ENCODE peak calls at places on chromosomes 16 and 17, in ten cellular contexts. T is esophagus squamous epithelium, Y is heart left ventricle, P is stomach, U is IMR-90, B is tibial nerve, N is spleen, O is suprapubic skin, V is body of pancreas, Q is ovary. F is an unnamed sample. For H3K36me3, the result is how much of the 10 kb centered on the place peaks cover.

GRCh38 chr16:12502671-12503070 is 301.0 kb downstream of the CPPED1 start:
- DNase-seq in O (no peak), V (no peak), T (no peak), P (no peak), Q (no peak), N (no peak), B (no peak), U (no peak), Y (no peak), F (no peak)

GRCh38 chr16:57539072-57539796 is 2.9 kb upstream of the CCDC102A start:
- DNase-seq in V (no peak), Q (no peak), Y (no peak), T (no peak), U (no peak), B (no peak), O (peak), N (peak), P (no peak), F (peak)

GRCh38 chr16:15460601-15461000 is 26.2 kb downstream of the BMERB1 start:
- DNase-seq in T (no peak), P (no peak), Q (no peak), O (no peak), U (no peak), Y (no peak), N (no peak), V (no peak), B (no peak), F (no peak)

GRCh38 chr16:49465661-49466528 is 92.3 kb downstream of the C16orf78 start:
- DNase-seq in B (no peak), P (peak), Q (no peak), O (peak), V (no peak), Y (no peak), U (no peak), N (peak), T (no peak), F (no peak)

GRCh38 chr16:51592535-51592934 is 441.5 kb upstream of the SALL1 start:
- DNase-seq in T (no peak), U (no peak), Q (no peak), O (no peak), N (no peak), V (no peak), B (no peak), Y (no peak), P (no peak), F (no peak)

GRCh38 chr16:3094289-3095027 is 4.6 kb downstream of the ZSCAN10 start:
- DNase-seq in B (no peak), Q (no peak), N (peak), T (no peak), U (peak), Y (no peak), V (peak), P (peak), O (no peak), F (no peak)

GRCh38 chr17:66952031-66952524 is 12.4 kb upstream of the CACNG4 start:
- DNase-seq in U (peak), T (no peak), V (peak), Q (no peak), N (no peak), P (peak), Y (no peak), B (no peak), O (no peak), F (peak)

GRCh38 chr16:58225965-58226602 is 28.2 kb upstream of the CSNK2A2 start:
- DNase-seq in Q (no peak), B (no peak), U (no peak), O (no peak), Y (no peak), T (no peak), N (no peak), P (no peak), V (no peak), F (no peak)

GRCh38 chr17:47789611-47790520 is 31.7 kb downstream of the OSBPL7 start:
- DNase-seq in V (peak), U (peak), N (peak), B (peak), P (peak), T (no peak), Q (peak), O (peak), Y (peak), F (no peak)

GRCh38 chr17:47299239-47299910 is 24.4 kb upstream of the EFCAB13 start:
- DNase-seq in N (no peak), T (no peak), Q (no peak), U (no peak), O (no peak), B (no peak), P (no peak), V (peak), Y (no peak), F (no peak)

GRCh38 chr16:27640277-27640600 is 90.3 kb downstream of the KATNIP start:
- DNase-seq in U (no peak), Y (no peak), V (no peak), Q (no peak), N (no peak), P (no peak), T (no peak), O (no peak), B (no peak), F (peak)

GRCh38 chr17:30858556-30859250 is 26.9 kb downstream of the ATAD5 start:
- DNase-seq in T (no peak), U (peak), B (no peak), Q (no peak), P (no peak), V (no peak), O (no peak), Y (no peak), N (no peak), F (no peak)

GRCh38 chr17:2885751-2886150 is 89.5 kb downstream of the RAP1GAP2 start:
- DNase-seq in Q (no peak), O (no peak), T (no peak), V (no peak), N (no peak), U (no peak), B (no peak), Y (no peak), P (no peak), F (no peak)

GRCh38 chr16:68451656-68452055 is 3.3 kb upstream of the SMPD3 start:
- DNase-seq in T (no peak), N (no peak), V (no peak), Q (no peak), O (no peak), U (no peak), Y (no peak), P (no peak), B (no peak), F (no peak)

GRCh38 chr16:24046442-24046841 is 209.7 kb upstream of the CACNG3 start:
- DNase-seq in P (no peak), O (no peak), Y (no peak), N (no peak), T (no peak), Q (no peak), B (no peak), U (no peak), V (no peak), F (no peak)

GRCh38 chr17:43810823-43811222 is 22.1 kb downstream of the MPP3 start:
- DNase-seq in T (no peak), B (no peak), P (no peak), N (no peak), Q (no peak), V (no peak), Y (no peak), O (no peak), U (no peak), F (no peak)

GRCh38 chr16:89052824-89053724 is 40.6 kb upstream of the ACSF3 start:
- DNase-seq in B (no peak), O (no peak), T (no peak), U (peak), N (no peak), V (peak), Y (no peak), P (peak), Q (no peak), F (peak)

GRCh38 chr17:77253611-77254051 is 112.9 kb downstream of the SEC14L1 start:
- DNase-seq in V (no peak), Q (no peak), O (no peak), P (no peak), Y (no peak), B (no peak), T (no peak), N (no peak), U (peak), F (no peak)

GRCh38 chr16:29256501-29256981 is 150.0 kb downstream of the NPIPB11 start:
- DNase-seq in Y (no peak), O (no peak), B (no peak), N (no peak), U (no peak), P (no peak), Q (peak), V (no peak), T (no peak), F (no peak)

GRCh38 chr17:49821916-49822315 is 26.0 kb downstream of the TAC4 start:
- DNase-seq in Y (no peak), U (no peak), V (peak), Q (no peak), B (no peak), N (no peak), P (peak), T (no peak), O (no peak), F (no peak)

GRCh38 chr16:49498241-49499017 is 124.8 kb downstream of the C16orf78 start:
- DNase-seq in Y (no peak), T (no peak), B (no peak), P (peak), O (peak), Q (no peak), U (no peak), N (peak), V (no peak), F (no peak)

GRCh38 chr16:48408688-48409087 is 23.5 kb upstream of the SIAH1 start:
- DNase-seq in V (peak), T (no peak), N (no peak), U (peak), O (no peak), Q (no peak), P (peak), B (peak), Y (peak), F (no peak)

GRCh38 chr17:74037320-74037719 is 166.2 kb upstream of the RPL38 start:
- DNase-seq in B (no peak), V (no peak), P (no peak), T (no peak), O (no peak), N (no peak), Y (no peak), U (no peak), Q (no peak), F (no peak)

GRCh38 chr17:47324224-47325020 is 667 bp downstream of the EFCAB13 start:
- DNase-seq in Q (peak), T (no peak), U (peak), V (peak), B (peak), O (peak), P (peak), N (peak), Y (peak), F (peak)

GRCh38 chr16:67594956-67595355 is 32.6 kb downstream of the CTCF start:
- DNase-seq in Q (no peak), B (no peak), U (peak), P (no peak), O (no peak), N (no peak), Y (no peak), T (no peak), V (peak), F (peak)

GRCh38 chr17:81551458-81552243 is 502 bp downstream of the FAAP100 start:
- DNase-seq in O (no peak), Q (no peak), B (peak), T (no peak), N (peak), U (peak), Y (no peak), P (no peak), V (peak), F (no peak)

GRCh38 chr17:75816693-75817092 is 27.5 kb downstream of the UNC13D start:
- DNase-seq in U (no peak), V (no peak), B (no peak), Q (no peak), P (no peak), N (no peak), O (no peak), Y (no peak), T (no peak), F (no peak)
- H3K36me3 ChIP-seq in U (half or more), V (under half), B (half or more), Q (under half), P (half or more), N (half or more), O (half or more), Y (half or more), T (half or more), F (under half)

DNA sequence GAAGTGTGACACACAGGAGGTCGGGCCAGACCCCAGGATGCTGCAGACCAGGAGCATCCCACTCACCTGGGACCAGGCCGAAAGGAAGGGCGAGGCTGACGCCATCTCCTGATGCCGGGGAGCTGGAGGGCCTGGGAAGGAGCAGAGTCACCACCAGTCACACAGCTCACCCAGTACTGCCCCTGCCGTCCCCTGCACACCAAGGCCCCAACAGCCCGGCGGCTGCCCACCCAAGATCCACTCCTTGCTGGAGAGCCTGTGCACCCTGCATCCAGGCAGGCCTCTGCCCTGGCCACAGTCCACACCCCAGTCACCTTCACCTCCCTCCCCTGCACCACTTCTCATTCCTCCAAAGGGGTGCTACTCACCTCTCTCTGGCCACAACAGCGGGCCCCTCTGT is 4.8 kb downstream of the ZNF500 start:
- DNase-seq in Y (no peak), Q (no peak), U (no peak), O (no peak), B (no peak), P (no peak), T (no peak), N (no peak), V (no peak), F (no peak)
- TF ChIP-seq POLR2A in Y (no peak), Q (no peak), U (no peak), O (no peak), B (no peak), P (no peak), T (no peak), N (no peak), V (no peak), F (no peak)

DNA sequence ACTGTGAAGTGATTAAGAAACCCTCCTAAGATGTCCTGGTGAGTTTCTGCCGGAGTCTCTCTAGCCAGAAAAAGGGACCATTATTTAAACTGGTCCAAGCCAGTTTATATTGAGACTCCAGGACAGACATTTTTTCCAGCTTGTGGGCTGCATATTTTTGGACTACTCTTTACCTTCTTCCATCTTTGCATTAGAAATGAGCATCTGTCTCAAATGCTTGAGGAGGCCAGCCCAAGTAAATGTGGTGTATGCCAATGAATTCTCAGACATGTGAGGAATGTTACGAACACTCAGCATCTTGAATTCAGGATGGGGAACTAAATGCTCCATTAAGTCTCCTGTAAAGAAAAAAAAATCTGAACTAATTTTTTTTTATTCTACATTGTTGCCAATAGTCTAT is 18.4 kb downstream of the TUBD1 start:
- DNase-seq in V (no peak), B (no peak), P (no peak), Q (no peak), O (no peak), N (no peak), Y (no peak), U (no peak), T (no peak), F (no peak)
- H3K36me3 ChIP-seq in V (under half), B (under half), P (half or more), Q (under half), O (half or more), N (under half), Y (under half), U (under half), T (under half), F (under half)

GRCh38 chr17:17567631-17568030 is 23.9 kb downstream of the PEMT start:
- DNase-seq in Q (peak), Y (peak), T (no peak), U (peak), B (peak), O (no peak), V (peak), P (peak), N (no peak), F (peak)

GRCh38 chr17:17569691-17570090 is 21.8 kb downstream of the PEMT start:
- DNase-seq in Q (no peak), V (peak), B (no peak), P (no peak), T (no peak), O (no peak), Y (peak), N (no peak), U (no peak), F (no peak)

GRCh38 chr17:17567114-17567513 is 24.4 kb downstream of the PEMT start:
- DNase-seq in B (no peak), Y (peak), O (no peak), Q (no peak), V (no peak), T (no peak), U (no peak), N (no peak), P (peak), F (no peak)

GRCh38 chr17:17570207-17570797 is 21.2 kb downstream of the PEMT start:
- DNase-seq in N (no peak), T (no peak), P (peak), O (no peak), U (peak), V (peak), Y (no peak), B (no peak), Q (no peak), F (no peak)

GRCh38 chr17:17568772-17569195 is 22.7 kb downstream of the PEMT start:
- DNase-seq in Q (peak), Y (peak), T (no peak), B (peak), U (peak), P (peak), V (peak), O (no peak), N (peak), F (peak)
- TF ChIP-seq POLR2A in Q (no peak), Y (no peak), T (no peak), B (no peak), U (no peak), P (no peak), V (no peak), O (no peak), N (no peak), F (no peak)

GRCh38 chr16:92431-93339 is 14.7 kb downstream of the MPG start:
- DNase-seq in B (no peak), N (no peak), Y (no peak), V (no peak), Q (no peak), O (no peak), U (no peak), P (no peak), T (no peak), F (no peak)
- H3K36me3 ChIP-seq in B (under half), N (under half), Y (under half), V (under half), Q (under half), O (under half), U (half or more), P (under half), T (under half), F (under half)